ENCODE peak calls at places on chromosomes 5 and 9, in six cellular contexts. C, J, L, X, W and A are unnamed samples.

GRCh38 chr9:132412089-132412488 is 2.1 kb downstream of the CFAP77 start:
- DNase-seq in J (peak), C (no peak), X (peak), W (peak), L (no peak), A (peak)

GRCh38 chr9:129582865-129583264 is 38.0 kb downstream of the C9orf50 start:
- DNase-seq in J (no peak), C (no peak), X (no peak), W (no peak), L (no peak), A (no peak)

GRCh38 chr9:112809351-112809848 is 58.8 kb downstream of the SNX30 start:
- DNase-seq in L (no peak), W (no peak), J (no peak), C (no peak), X (no peak), A (no peak)

GRCh38 chr9:121620777-121621437 is 30.5 kb upstream of the DAB2IP start:
- DNase-seq in C (no peak), W (peak), X (peak), J (peak), L (no peak), A (peak)

GRCh38 chr5:72468606-72469005 is 38.6 kb downstream of the ZNF366 start:
- DNase-seq in C (no peak), W (no peak), X (peak), J (no peak), L (no peak), A (no peak)

GRCh38 chr5:154202379-154203260 is 12.1 kb downstream of the GALNT10 start:
- DNase-seq in W (peak), L (no peak), J (no peak), X (peak), C (no peak), A (peak)

GRCh38 chr5:117077142-117077541 is 502.5 kb upstream of the SEMA6A start:
- DNase-seq in X (no peak), J (no peak), C (no peak), L (no peak), W (peak), A (peak)

GRCh38 chr5:161027763-161028162 is 175.8 kb upstream of the ATP10B start:
- DNase-seq in L (no peak), X (no peak), C (no peak), J (no peak), W (no peak), A (no peak)

GRCh38 chr5:145859897-145860296 is 12.9 kb downstream of the GRXCR2 start:
- DNase-seq in W (peak), C (no peak), X (no peak), J (no peak), L (no peak), A (peak)

GRCh38 chr9:124514125-124514524 is 6.9 kb upstream of the NR5A1 start:
- DNase-seq in J (no peak), W (no peak), C (no peak), L (no peak), X (no peak), A (no peak)

GRCh38 chr9:25003686-25004085 is 458.0 kb upstream of the IZUMO3 start:
- DNase-seq in W (peak), L (no peak), X (no peak), J (no peak), C (no peak), A (peak)

GRCh38 chr5:25458628-25459027 is 813.9 kb upstream of the CDH10 start:
- DNase-seq in X (no peak), J (peak), L (no peak), W (no peak), C (no peak), A (no peak)

GRCh38 chr5:160271396-160271795 is 41.0 kb downstream of the CCNJL start:
- DNase-seq in W (peak), X (peak), L (no peak), J (no peak), C (no peak), A (peak)

GRCh38 chr9:109355564-109356297 is 34.9 kb upstream of the EPB41L4B start:
- DNase-seq in C (no peak), L (no peak), J (no peak), W (no peak), X (no peak), A (no peak)

GRCh38 chr5:76450059-76450458 is 47.0 kb downstream of the IQGAP2 start:
- DNase-seq in L (no peak), J (no peak), W (no peak), C (no peak), X (no peak), A (no peak)

GRCh38 chr5:117435203-117435602 is 860.6 kb upstream of the SEMA6A start:
- DNase-seq in J (no peak), C (no peak), X (no peak), L (no peak), W (no peak), A (no peak)

GRCh38 chr5:58412932-58413331 is 47.0 kb downstream of the PLK2 start:
- DNase-seq in L (no peak), W (no peak), X (no peak), J (peak), C (no peak), A (no peak)

GRCh38 chr5:111494350-111494999 is 17.9 kb downstream of the STARD4 start:
- DNase-seq in L (no peak), J (no peak), W (no peak), C (no peak), X (peak), A (no peak)

GRCh38 chr9:35470894-35471293 is 19.0 kb upstream of the RUSC2 start:
- DNase-seq in C (peak), W (no peak), X (no peak), J (peak), L (no peak), A (no peak)

GRCh38 chr9:32423371-32423770 is 38.9 kb downstream of the ACO1 start:
- DNase-seq in W (no peak), C (no peak), L (no peak), X (peak), J (peak), A (no peak)

GRCh38 chr9:34079181-34079580 is 30.5 kb upstream of the UBAP2 start:
- DNase-seq in C (no peak), J (peak), X (peak), L (no peak), W (peak), A (no peak)

GRCh38 chr5:2721739-2722138 is 29.7 kb downstream of the IRX2 start:
- DNase-seq in C (no peak), X (no peak), J (no peak), W (no peak), L (no peak), A (no peak)

GRCh38 chr5:107026098-107026497 is 644.6 kb downstream of the EFNA5 start:
- DNase-seq in L (no peak), W (peak), C (no peak), J (peak), X (no peak), A (peak)

GRCh38 chr5:140109818-140110733 is 3.8 kb upstream of the PURA start:
- DNase-seq in J (no peak), X (no peak), C (no peak), L (no peak), W (no peak), A (no peak)

GRCh38 chr9:22457448-22457847 is 10.8 kb downstream of the DMRTA1 start:
- DNase-seq in X (no peak), L (no peak), W (peak), J (no peak), C (no peak), A (peak)

GRCh38 chr9:133188843-133189180 is 20.2 kb downstream of the OBP2B start:
- DNase-seq in C (no peak), J (no peak), X (no peak), L (no peak), W (no peak), A (no peak)

GRCh38 chr5:81233080-81233634 is at the start of gene CKMT2:
- DNase-seq in L (no peak), W (peak), C (no peak), X (peak), J (peak), A (peak)

GRCh38 chr5:94751456-94751855 is 133.0 kb downstream of the SLF1 start:
- DNase-seq in W (no peak), X (no peak), L (no peak), C (no peak), J (peak), A (peak)

GRCh38 chr5:39772307-39772706 is 347.5 kb upstream of the DAB2 start:
- DNase-seq in L (no peak), W (peak), X (no peak), J (no peak), C (no peak), A (no peak)

GRCh38 chr5:80958611-80959010 is 1.6 kb upstream of the RASGRF2 start:
- DNase-seq in X (no peak), J (no peak), W (no peak), C (no peak), L (no peak), A (no peak)

GRCh38 chr5:180191716-180192115 is 17.3 kb downstream of the RASGEF1C start:
- DNase-seq in C (no peak), W (no peak), X (no peak), J (no peak), L (no peak), A (no peak)

GRCh38 chr5:165527577-165527976 is 2022.2 kb downstream of the MAT2B start:
- DNase-seq in W (no peak), C (no peak), J (no peak), L (no peak), X (no peak), A (no peak)

GRCh38 chr9:108039012-108039411 is 549.4 kb upstream of the KLF4 start:
- DNase-seq in X (no peak), L (no peak), C (no peak), J (no peak), W (no peak), A (no peak)

GRCh38 chr5:38642194-38642987 is 85.9 kb upstream of the LIFR start:
- DNase-seq in L (no peak), C (no peak), W (no peak), J (no peak), X (no peak), A (no peak)

GRCh38 chr5:159458217-159458711 is 128.0 kb upstream of the IL12B start:
- DNase-seq in X (no peak), L (no peak), C (no peak), W (no peak), J (no peak), A (no peak)

GRCh38 chr5:163248856-163249255 is 188.5 kb upstream of the CCNG1 start:
- DNase-seq in J (peak), X (peak), W (no peak), L (no peak), C (peak), A (no peak)

GRCh38 chr9:116497081-116497480 is 190.0 kb upstream of the TRIM32 start:
- DNase-seq in W (no peak), X (no peak), J (no peak), C (no peak), L (no peak), A (peak)